ENCODE peak calls at places on chromosomes 12 and 14, in seven cellular contexts. One of them, this sample, is unnamed.

GRCh38 chr14:101234588-101234937 is 326.7 kb upstream of the DIO3 start:
- DNase-seq in CD8-positive, alpha-beta T cell: no peak
- DNase-seq in foreskin fibroblast: no peak
- DNase-seq in PC-3: no peak
- DNase-seq in CD4-positive, alpha-beta T cell: no peak
- DNase-seq in tibial artery: no peak
- DNase-seq in left ventricle myocardium inferior: no peak
- DNase-seq in this sample: no peak

GRCh38 chr12:26331960-26332359 is 136.6 kb downstream of the SSPN start:
- DNase-seq in PC-3: no peak
- DNase-seq in CD4-positive, alpha-beta T cell: no peak
- DNase-seq in foreskin fibroblast: no peak
- DNase-seq in CD8-positive, alpha-beta T cell: no peak
- DNase-seq in tibial artery: no peak
- DNase-seq in left ventricle myocardium inferior: no peak
- DNase-seq in this sample: no peak

GRCh38 chr14:95722525-95723190 is 8.7 kb upstream of the TCL1A start:
- DNase-seq in foreskin fibroblast: no peak
- DNase-seq in PC-3: peak
- DNase-seq in tibial artery: no peak
- DNase-seq in CD8-positive, alpha-beta T cell: no peak
- DNase-seq in CD4-positive, alpha-beta T cell: no peak
- DNase-seq in left ventricle myocardium inferior: no peak
- DNase-seq in this sample: no peak

GRCh38 chr12:94152292-94153083 is 4.1 kb downstream of the PLXNC1 start:
- DNase-seq in PC-3: peak
- DNase-seq in CD4-positive, alpha-beta T cell: no peak
- DNase-seq in foreskin fibroblast: no peak
- DNase-seq in CD8-positive, alpha-beta T cell: no peak
- DNase-seq in left ventricle myocardium inferior: no peak
- DNase-seq in tibial artery: no peak
- DNase-seq in this sample: no peak

GRCh38 chr14:68896132-68896531 is 83.0 kb downstream of the ACTN1 start:
- DNase-seq in foreskin fibroblast: no peak
- DNase-seq in CD4-positive, alpha-beta T cell: no peak
- DNase-seq in left ventricle myocardium inferior: no peak
- DNase-seq in PC-3: no peak
- DNase-seq in tibial artery: no peak
- DNase-seq in CD8-positive, alpha-beta T cell: no peak
- DNase-seq in this sample: no peak

GRCh38 chr14:60396718-60397343 is 89.0 kb downstream of the C14orf39 start:
- DNase-seq in PC-3: peak
- DNase-seq in tibial artery: no peak
- DNase-seq in left ventricle myocardium inferior: no peak
- DNase-seq in CD8-positive, alpha-beta T cell: no peak
- DNase-seq in CD4-positive, alpha-beta T cell: no peak
- DNase-seq in foreskin fibroblast: no peak
- DNase-seq in this sample: no peak

GRCh38 chr12:122870867-122871664 is 24.9 kb downstream of the VPS37B start:
- DNase-seq in foreskin fibroblast: peak
- DNase-seq in CD4-positive, alpha-beta T cell: no peak
- DNase-seq in left ventricle myocardium inferior: no peak
- DNase-seq in tibial artery: no peak
- DNase-seq in CD8-positive, alpha-beta T cell: no peak
- DNase-seq in PC-3: no peak
- DNase-seq in this sample: no peak

GRCh38 chr14:25757364-25757763 is 707.4 kb upstream of the STXBP6 start:
- DNase-seq in left ventricle myocardium inferior: no peak
- DNase-seq in CD8-positive, alpha-beta T cell: no peak
- DNase-seq in foreskin fibroblast: no peak
- DNase-seq in tibial artery: no peak
- DNase-seq in PC-3: no peak
- DNase-seq in CD4-positive, alpha-beta T cell: no peak
- DNase-seq in this sample: no peak

GRCh38 chr12:69982081-69982480 is 157.1 kb downstream of the MYRFL start:
- DNase-seq in left ventricle myocardium inferior: no peak
- DNase-seq in CD8-positive, alpha-beta T cell: no peak
- DNase-seq in CD4-positive, alpha-beta T cell: no peak
- DNase-seq in foreskin fibroblast: no peak
- DNase-seq in tibial artery: no peak
- DNase-seq in PC-3: no peak
- DNase-seq in this sample: no peak

GRCh38 chr14:100155049-100155621 is 4.3 kb downstream of the DEGS2 start:
- DNase-seq in CD8-positive, alpha-beta T cell: no peak
- DNase-seq in PC-3: peak
- DNase-seq in tibial artery: no peak
- DNase-seq in foreskin fibroblast: peak
- DNase-seq in left ventricle myocardium inferior: no peak
- DNase-seq in CD4-positive, alpha-beta T cell: peak
- DNase-seq in this sample: peak

GRCh38 chr12:53782093-53782703 is 30.4 kb upstream of the CISTR start:
- DNase-seq in CD4-positive, alpha-beta T cell: no peak
- DNase-seq in CD8-positive, alpha-beta T cell: no peak
- DNase-seq in left ventricle myocardium inferior: no peak
- DNase-seq in tibial artery: no peak
- DNase-seq in foreskin fibroblast: no peak
- DNase-seq in PC-3: no peak
- DNase-seq in this sample: no peak

GRCh38 chr14:90678420-90678819 is 137.8 kb downstream of the TTC7B start:
- DNase-seq in CD4-positive, alpha-beta T cell: no peak
- DNase-seq in foreskin fibroblast: peak
- DNase-seq in left ventricle myocardium inferior: no peak
- DNase-seq in CD8-positive, alpha-beta T cell: no peak
- DNase-seq in tibial artery: no peak
- DNase-seq in PC-3: no peak
- DNase-seq in this sample: no peak

GRCh38 chr12:12403264-12404248 is 46.7 kb downstream of the BORCS5 start:
- DNase-seq in tibial artery: no peak
- DNase-seq in CD4-positive, alpha-beta T cell: no peak
- DNase-seq in PC-3: no peak
- DNase-seq in CD8-positive, alpha-beta T cell: no peak
- DNase-seq in left ventricle myocardium inferior: no peak
- DNase-seq in foreskin fibroblast: no peak
- DNase-seq in this sample: peak

GRCh38 chr14:20468773-20469241 is 399 bp upstream of the PNP start:
- DNase-seq in CD4-positive, alpha-beta T cell: no peak
- DNase-seq in PC-3: no peak
- DNase-seq in CD8-positive, alpha-beta T cell: no peak
- DNase-seq in tibial artery: no peak
- DNase-seq in left ventricle myocardium inferior: no peak
- DNase-seq in foreskin fibroblast: peak
- DNase-seq in this sample: peak

GRCh38 chr14:37591941-37592287 is 3.1 kb downstream of the FOXA1 start:
- DNase-seq in PC-3: peak
- DNase-seq in CD4-positive, alpha-beta T cell: no peak
- DNase-seq in foreskin fibroblast: no peak
- DNase-seq in CD8-positive, alpha-beta T cell: no peak
- DNase-seq in tibial artery: no peak
- DNase-seq in left ventricle myocardium inferior: no peak
- DNase-seq in this sample: no peak

GRCh38 chr12:112261559-112261958 is 120.7 kb downstream of the HECTD4 start:
- DNase-seq in PC-3: peak
- DNase-seq in foreskin fibroblast: no peak
- DNase-seq in left ventricle myocardium inferior: no peak
- DNase-seq in CD8-positive, alpha-beta T cell: no peak
- DNase-seq in CD4-positive, alpha-beta T cell: no peak
- DNase-seq in tibial artery: no peak
- DNase-seq in this sample: peak

GRCh38 chr14:36105401-36105800 is 71.1 kb downstream of the PTCSC3 start:
- DNase-seq in CD4-positive, alpha-beta T cell: no peak
- DNase-seq in foreskin fibroblast: no peak
- DNase-seq in tibial artery: no peak
- DNase-seq in PC-3: peak
- DNase-seq in CD8-positive, alpha-beta T cell: no peak
- DNase-seq in left ventricle myocardium inferior: no peak
- DNase-seq in this sample: peak

GRCh38 chr12:69331846-69332684 is 16.1 kb upstream of the LYZ start:
- DNase-seq in CD8-positive, alpha-beta T cell: no peak
- DNase-seq in PC-3: no peak
- DNase-seq in tibial artery: no peak
- DNase-seq in left ventricle myocardium inferior: no peak
- DNase-seq in foreskin fibroblast: no peak
- DNase-seq in CD4-positive, alpha-beta T cell: no peak
- DNase-seq in this sample: no peak

GRCh38 chr12:93166891-93167307 is 210.8 kb upstream of the NUDT4 start:
- DNase-seq in PC-3: no peak
- DNase-seq in CD4-positive, alpha-beta T cell: no peak
- DNase-seq in foreskin fibroblast: no peak
- DNase-seq in left ventricle myocardium inferior: no peak
- DNase-seq in CD8-positive, alpha-beta T cell: no peak
- DNase-seq in tibial artery: no peak
- DNase-seq in this sample: no peak

GRCh38 chr12:93873561-93873960 is 196.4 kb downstream of the CRADD start:
- DNase-seq in PC-3: no peak
- DNase-seq in foreskin fibroblast: no peak
- DNase-seq in left ventricle myocardium inferior: no peak
- DNase-seq in CD4-positive, alpha-beta T cell: no peak
- DNase-seq in tibial artery: no peak
- DNase-seq in CD8-positive, alpha-beta T cell: no peak
- DNase-seq in this sample: no peak

GRCh38 chr12:39240144-39240486 is 202.8 kb downstream of the KIF21A start:
- DNase-seq in foreskin fibroblast: no peak
- DNase-seq in PC-3: no peak
- DNase-seq in CD4-positive, alpha-beta T cell: no peak
- DNase-seq in CD8-positive, alpha-beta T cell: no peak
- DNase-seq in tibial artery: no peak
- DNase-seq in left ventricle myocardium inferior: no peak
- DNase-seq in this sample: no peak

GRCh38 chr12:52178443-52178842 is 13.4 kb downstream of the KRT80 start:
- DNase-seq in tibial artery: no peak
- DNase-seq in PC-3: no peak
- DNase-seq in CD8-positive, alpha-beta T cell: no peak
- DNase-seq in left ventricle myocardium inferior: no peak
- DNase-seq in CD4-positive, alpha-beta T cell: no peak
- DNase-seq in foreskin fibroblast: no peak
- DNase-seq in this sample: no peak

GRCh38 chr12:9064201-9064814 is 51.4 kb downstream of the A2M start:
- DNase-seq in tibial artery: peak
- DNase-seq in left ventricle myocardium inferior: peak
- DNase-seq in PC-3: peak
- DNase-seq in CD8-positive, alpha-beta T cell: peak
- DNase-seq in CD4-positive, alpha-beta T cell: peak
- DNase-seq in foreskin fibroblast: peak
- DNase-seq in this sample: peak

GRCh38 chr12:47085815-47086252 is 6.1 kb upstream of the AMIGO2 start:
- DNase-seq in left ventricle myocardium inferior: no peak
- DNase-seq in foreskin fibroblast: peak
- DNase-seq in CD8-positive, alpha-beta T cell: peak
- DNase-seq in PC-3: peak
- DNase-seq in tibial artery: no peak
- DNase-seq in CD4-positive, alpha-beta T cell: no peak
- DNase-seq in this sample: no peak

DNA sequence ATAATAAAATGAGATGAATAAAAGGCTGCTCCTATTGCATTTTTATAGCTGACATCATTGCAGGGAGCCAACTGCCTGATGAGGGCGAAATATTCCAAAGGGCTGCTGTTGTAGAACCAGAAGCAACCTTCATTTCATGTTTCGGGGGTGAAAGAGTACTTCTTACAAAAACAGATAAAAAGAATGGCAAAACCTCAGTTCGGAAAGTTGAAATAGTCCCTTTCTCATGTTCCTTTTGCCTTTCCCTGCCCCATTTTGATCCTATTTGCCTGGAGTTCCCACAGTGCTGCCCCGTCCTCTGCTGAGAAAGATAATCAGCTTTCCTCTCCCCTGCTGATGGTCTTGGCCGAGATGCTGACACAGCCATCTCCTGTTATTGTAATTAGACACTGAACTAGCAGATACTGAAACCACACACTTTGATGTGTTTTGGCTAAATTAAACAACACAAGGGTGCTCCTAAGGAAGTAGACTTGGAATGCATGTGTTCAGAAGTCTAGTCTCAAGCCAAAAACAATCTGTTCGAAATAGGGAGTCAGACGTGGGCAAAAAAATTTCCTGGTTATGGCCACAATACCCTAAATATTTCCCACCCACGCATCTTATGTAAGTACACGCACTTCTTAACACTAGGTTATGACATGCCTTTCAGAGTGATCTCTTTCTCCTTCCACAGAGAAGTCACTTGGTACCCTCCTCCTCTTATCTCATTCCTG is 117.2 kb downstream of the PPM1H start:
- DNase-seq in left ventricle myocardium inferior: no peak
- DNase-seq in PC-3: no peak
- DNase-seq in CD4-positive, alpha-beta T cell: no peak
- DNase-seq in CD8-positive, alpha-beta T cell: no peak
- DNase-seq in tibial artery: no peak
- DNase-seq in foreskin fibroblast: peak
- DNase-seq in this sample: no peak
- TF ChIP-seq CTCF in left ventricle myocardium inferior: peak
- TF ChIP-seq CTCF in PC-3: no peak
- TF ChIP-seq CTCF in CD4-positive, alpha-beta T cell: no peak
- TF ChIP-seq CTCF in CD8-positive, alpha-beta T cell: no peak
- TF ChIP-seq CTCF in tibial artery: no peak
- TF ChIP-seq CTCF in foreskin fibroblast: peak
- TF ChIP-seq CTCF in this sample: no peak

GRCh38 chr12:1691123-1692007 is 495 bp downstream of the ADIPOR2 start:
- DNase-seq in foreskin fibroblast: peak
- DNase-seq in CD8-positive, alpha-beta T cell: no peak
- DNase-seq in left ventricle myocardium inferior: peak
- DNase-seq in PC-3: peak
- DNase-seq in tibial artery: peak
- DNase-seq in CD4-positive, alpha-beta T cell: no peak
- DNase-seq in this sample: peak
- TF ChIP-seq CTCF in foreskin fibroblast: no peak
- TF ChIP-seq CTCF in CD8-positive, alpha-beta T cell: no peak
- TF ChIP-seq CTCF in left ventricle myocardium inferior: no peak
- TF ChIP-seq CTCF in PC-3: no peak
- TF ChIP-seq CTCF in tibial artery: no peak
- TF ChIP-seq CTCF in CD4-positive, alpha-beta T cell: no peak
- TF ChIP-seq CTCF in this sample: no peak

GRCh38 chr12:63753743-63754142 is 26.0 kb upstream of the RXYLT1 start:
- DNase-seq in PC-3: peak
- DNase-seq in CD4-positive, alpha-beta T cell: no peak
- DNase-seq in CD8-positive, alpha-beta T cell: no peak
- DNase-seq in tibial artery: no peak
- DNase-seq in left ventricle myocardium inferior: no peak
- DNase-seq in foreskin fibroblast: peak
- DNase-seq in this sample: no peak
- TF ChIP-seq CTCF in PC-3: peak
- TF ChIP-seq CTCF in CD4-positive, alpha-beta T cell: no peak
- TF ChIP-seq CTCF in CD8-positive, alpha-beta T cell: no peak
- TF ChIP-seq CTCF in tibial artery: no peak
- TF ChIP-seq CTCF in left ventricle myocardium inferior: no peak
- TF ChIP-seq CTCF in foreskin fibroblast: peak
- TF ChIP-seq CTCF in this sample: no peak

GRCh38 chr14:87617079-87617478 is 375.9 kb downstream of the GALC start:
- DNase-seq in CD8-positive, alpha-beta T cell: no peak
- DNase-seq in foreskin fibroblast: no peak
- DNase-seq in PC-3: no peak
- DNase-seq in CD4-positive, alpha-beta T cell: no peak
- DNase-seq in left ventricle myocardium inferior: no peak
- DNase-seq in tibial artery: no peak
- DNase-seq in this sample: no peak

GRCh38 chr14:87613856-87614255 is 379.1 kb downstream of the GALC start:
- DNase-seq in CD4-positive, alpha-beta T cell: no peak
- DNase-seq in foreskin fibroblast: peak
- DNase-seq in PC-3: peak
- DNase-seq in tibial artery: no peak
- DNase-seq in CD8-positive, alpha-beta T cell: no peak
- DNase-seq in left ventricle myocardium inferior: no peak
- DNase-seq in this sample: no peak

GRCh38 chr14:87615822-87616679 is 376.9 kb downstream of the GALC start:
- DNase-seq in PC-3: peak
- DNase-seq in left ventricle myocardium inferior: peak
- DNase-seq in tibial artery: peak
- DNase-seq in CD4-positive, alpha-beta T cell: no peak
- DNase-seq in CD8-positive, alpha-beta T cell: no peak
- DNase-seq in foreskin fibroblast: peak
- DNase-seq in this sample: peak

GRCh38 chr14:87615050-87615449 is 377.9 kb downstream of the GALC start:
- DNase-seq in left ventricle myocardium inferior: no peak
- DNase-seq in tibial artery: no peak
- DNase-seq in CD4-positive, alpha-beta T cell: no peak
- DNase-seq in CD8-positive, alpha-beta T cell: no peak
- DNase-seq in foreskin fibroblast: no peak
- DNase-seq in PC-3: no peak
- DNase-seq in this sample: no peak
- TF ChIP-seq CTCF in left ventricle myocardium inferior: no peak
- TF ChIP-seq CTCF in tibial artery: no peak
- TF ChIP-seq CTCF in CD4-positive, alpha-beta T cell: no peak
- TF ChIP-seq CTCF in CD8-positive, alpha-beta T cell: no peak
- TF ChIP-seq CTCF in foreskin fibroblast: no peak
- TF ChIP-seq CTCF in PC-3: no peak
- TF ChIP-seq CTCF in this sample: no peak